ENCODE peak calls at places on chromosomes 5 and 9, in six cellular contexts. Q, A, J, O, H and P are unnamed samples.

GRCh38 chr9:70480405-70480980 is 66.0 kb upstream of the KLF9 start:
- DNase-seq in Q (peak), A (peak), J (peak), O (peak), H (no peak), P (peak)

GRCh38 chr9:115910899-115911298 is 242.7 kb upstream of the PAPPA start:
- DNase-seq in Q (no peak), A (no peak), J (no peak), O (no peak), H (no peak), P (no peak)

GRCh38 chr5:125372694-125373621 is 626.5 kb upstream of the ZNF608 start:
- DNase-seq in Q (no peak), A (no peak), J (peak), O (peak), H (no peak), P (no peak)

GRCh38 chr9:107024193-107024592 is 161.2 kb downstream of the ZNF462 start:
- DNase-seq in Q (no peak), A (no peak), J (no peak), O (no peak), H (peak), P (no peak)

GRCh38 chr5:94168151-94168550 is 426.8 kb upstream of the POU5F2 start:
- DNase-seq in Q (no peak), A (no peak), J (no peak), O (no peak), H (no peak), P (no peak)

GRCh38 chr5:8340739-8341344 is 471.9 kb downstream of the MTRR start:
- DNase-seq in Q (no peak), A (no peak), J (peak), O (peak), H (no peak), P (no peak)

GRCh38 chr9:88143944-88144343 is 5.7 kb upstream of the SPATA31C2 start:
- DNase-seq in Q (no peak), A (no peak), J (no peak), O (no peak), H (no peak), P (no peak)

GRCh38 chr9:36742264-36742663 is 169.6 kb downstream of the MELK start:
- DNase-seq in Q (no peak), A (no peak), J (no peak), O (no peak), H (no peak), P (no peak)

GRCh38 chr5:56715996-56716395 is 99.4 kb upstream of the MAP3K1 start:
- DNase-seq in Q (no peak), A (no peak), J (no peak), O (no peak), H (no peak), P (no peak)

GRCh38 chr9:129252937-129253819 is 75.1 kb upstream of the IER5L start:
- DNase-seq in Q (no peak), A (peak), J (no peak), O (no peak), H (no peak), P (no peak)

GRCh38 chr9:91427873-91428272 is 4.2 kb upstream of the NFIL3 start:
- DNase-seq in Q (no peak), A (no peak), J (no peak), O (peak), H (peak), P (no peak)

GRCh38 chr5:129664336-129664937 is 83.5 kb upstream of the MINAR2 start:
- DNase-seq in Q (peak), A (no peak), J (peak), O (peak), H (peak), P (peak)

GRCh38 chr9:134764870-134765269 is 115.7 kb upstream of the FCN2 start:
- DNase-seq in Q (no peak), A (no peak), J (no peak), O (no peak), H (no peak), P (no peak)

GRCh38 chr9:93305497-93306020 is 121.6 kb downstream of the WNK2 start:
- DNase-seq in Q (no peak), A (peak), J (no peak), O (no peak), H (no peak), P (no peak)

GRCh38 chr9:13113201-13113600 is 166.3 kb downstream of the MPDZ start:
- DNase-seq in Q (no peak), A (no peak), J (peak), O (peak), H (no peak), P (no peak)

GRCh38 chr5:127567026-127567768 is 49.8 kb downstream of the PRRC1 start:
- DNase-seq in Q (no peak), A (no peak), J (no peak), O (no peak), H (no peak), P (no peak)

GRCh38 chr9:137007816-137008270 is 11.5 kb upstream of the CLIC3 start:
- DNase-seq in Q (no peak), A (no peak), J (no peak), O (no peak), H (no peak), P (no peak)

GRCh38 chr5:19264821-19265220 is 723.2 kb downstream of the CDH18 start:
- DNase-seq in Q (no peak), A (no peak), J (no peak), O (no peak), H (no peak), P (no peak)

GRCh38 chr5:88770290-88771257 is 112.4 kb downstream of the MEF2C start:
- DNase-seq in Q (no peak), A (no peak), J (peak), O (peak), H (no peak), P (no peak)

GRCh38 chr5:75823811-75824210 is 106.6 kb upstream of the POC5 start:
- DNase-seq in Q (no peak), A (no peak), J (no peak), O (no peak), H (no peak), P (no peak)

GRCh38 chr5:122882836-122883235 is 37.4 kb downstream of the SNX24 start:
- DNase-seq in Q (no peak), A (no peak), J (no peak), O (peak), H (no peak), P (no peak)

GRCh38 chr9:132970306-132971062 is 8.0 kb upstream of the GFI1B start:
- DNase-seq in Q (no peak), A (no peak), J (no peak), O (no peak), H (no peak), P (no peak)

GRCh38 chr5:69364414-69364813 is 4.9 kb downstream of the AK6 start:
- DNase-seq in Q (no peak), A (no peak), J (no peak), O (peak), H (no peak), P (no peak)

GRCh38 chr5:1859099-1859498 is 23.6 kb downstream of the IRX4 start:
- DNase-seq in Q (no peak), A (no peak), J (no peak), O (no peak), H (no peak), P (no peak)

GRCh38 chr5:142915840-142916424 is 145.8 kb downstream of the ARHGAP26 start:
- DNase-seq in Q (no peak), A (no peak), J (no peak), O (peak), H (peak), P (no peak)

GRCh38 chr5:178113841-178114324 is 551 bp downstream of the N4BP3 start:
- DNase-seq in Q (no peak), A (no peak), J (no peak), O (no peak), H (no peak), P (no peak)

GRCh38 chr5:141430332-141431113 is at the start of gene PCDHGA12:
- DNase-seq in Q (peak), A (no peak), J (peak), O (no peak), H (peak), P (no peak)

GRCh38 chr9:13744233-13744954 is 464.9 kb upstream of the MPDZ start:
- DNase-seq in Q (no peak), A (no peak), J (no peak), O (no peak), H (no peak), P (no peak)

GRCh38 chr5:88736494-88736893 is 146.5 kb downstream of the MEF2C start:
- DNase-seq in Q (no peak), A (no peak), J (no peak), O (no peak), H (no peak), P (no peak)

GRCh38 chr5:40391642-40392041 is 288.1 kb upstream of the PTGER4 start:
- DNase-seq in Q (no peak), A (no peak), J (no peak), O (no peak), H (no peak), P (no peak)
- TF ChIP-seq CTCF in Q (no peak), A (no peak), J (no peak), O (no peak), H (no peak), P (no peak)

GRCh38 chr5:9898319-9898718 is 268.2 kb upstream of the TAS2R1 start:
- DNase-seq in Q (no peak), A (no peak), J (peak), O (peak), H (no peak), P (no peak)
- TF ChIP-seq CTCF in Q (no peak), A (no peak), J (peak), O (peak), H (no peak), P (no peak)

GRCh38 chr9:79570449-79571308 is 1.1 kb upstream of the TLE4 start:
- DNase-seq in Q (peak), A (peak), J (no peak), O (peak), H (peak), P (peak)

GRCh38 chr9:79569814-79570448 is 1.8 kb upstream of the TLE4 start:
- DNase-seq in Q (no peak), A (no peak), J (no peak), O (no peak), H (no peak), P (no peak)

GRCh38 chr9:79572891-79573696 is 1.3 kb downstream of the TLE4 start:
- DNase-seq in Q (peak), A (peak), J (no peak), O (no peak), H (peak), P (peak)

GRCh38 chr9:79572032-79572890 is 496 bp downstream of the TLE4 start:
- DNase-seq in Q (peak), A (peak), J (no peak), O (peak), H (peak), P (no peak)

DNA sequence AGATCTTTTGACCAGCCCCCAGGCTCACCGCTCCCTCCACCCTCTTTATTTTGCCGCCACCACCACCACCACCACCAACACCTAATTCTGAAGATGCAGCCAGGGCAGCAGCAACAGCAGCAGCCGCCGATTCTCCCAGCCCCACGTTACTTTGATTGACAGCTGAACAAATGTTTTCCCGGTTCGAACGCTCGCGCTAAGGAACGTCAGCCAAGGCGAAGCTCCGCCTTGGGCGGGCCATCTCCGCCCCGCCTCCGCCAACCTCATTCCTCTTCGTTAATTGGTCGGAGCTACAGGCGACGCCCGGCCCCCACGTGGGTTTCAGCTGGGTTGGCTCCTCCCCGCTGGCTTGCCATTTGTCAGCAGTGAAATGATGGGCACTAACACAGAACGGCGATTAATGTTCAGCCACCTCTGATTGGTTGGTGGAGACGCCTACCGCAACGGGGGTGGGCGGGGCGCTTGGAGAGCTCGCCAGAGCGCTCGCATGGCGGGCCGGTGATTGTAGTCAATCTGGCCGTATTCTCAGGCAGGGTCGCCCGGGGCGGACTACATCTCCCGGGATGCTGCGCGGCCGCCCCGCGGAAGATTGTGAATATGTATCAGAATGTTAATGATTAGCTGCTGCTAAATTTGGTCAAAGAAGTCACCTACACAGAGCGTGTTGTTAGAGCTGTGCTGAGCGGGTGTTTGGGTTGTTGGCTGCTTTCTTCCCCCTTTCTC is at the start of gene TLE4:
- DNase-seq in Q (peak), A (peak), J (peak), O (peak), H (peak), P (peak)
- TF ChIP-seq CTCF in Q (no peak), A (no peak), J (no peak), O (no peak), H (no peak), P (no peak)

GRCh38 chr5:16156152-16156551 is 23.4 kb downstream of the MARCHF11 start:
- DNase-seq in Q (no peak), A (no peak), J (no peak), O (no peak), H (no peak), P (no peak)

GRCh38 chr5:16160706-16161105 is 18.9 kb downstream of the MARCHF11 start:
- DNase-seq in Q (no peak), A (no peak), J (peak), O (peak), H (peak), P (no peak)
- TF ChIP-seq CTCF in Q (peak), A (peak), J (peak), O (peak), H (peak), P (no peak)

GRCh38 chr9:31799953-31800609 is 584.4 kb upstream of the ACO1 start:
- DNase-seq in Q (no peak), A (no peak), J (peak), O (peak), H (peak), P (no peak)
- TF ChIP-seq CTCF in Q (peak), A (peak), J (no peak), O (peak), H (peak), P (no peak)